ENCODE peak calls at places on chromosome 1, in nine cellular contexts. P is fibroblast of mammary gland; G is aorta; Y is astrocyte of the cerebellum; E is brain microvascular endothelial cell; L is GM23248; I is epithelial cell of esophagus; K is CD8-positive, alpha-beta T cell; W is fibroblast of pulmonary artery. C is an unnamed sample.

GRCh38 chr1:202411421-202411820 is 62.9 kb downstream of the PPP1R12B start:
- DNase-seq in P (peak; percentile 5), G (no peak), Y (no peak), E (no peak), L (peak; percentile 35), I (no peak), K (no peak), W (peak; percentile 17), C (no peak)

GRCh38 chr1:153679337-153680119 is 1.0 kb downstream of the NPR1 start:
- DNase-seq in P (no peak), G (peak; percentile 58), Y (no peak), E (no peak), L (peak; percentile 52), I (no peak), K (peak; percentile 28), W (peak; percentile 22), C (no peak)

GRCh38 chr1:90475623-90476022 is 241.5 kb downstream of the BARHL2 start:
- DNase-seq in P (no peak), G (no peak), Y (peak; percentile 6), E (no peak), L (peak; percentile 19), I (peak; percentile 4), K (no peak), W (no peak), C (no peak)

GRCh38 chr1:18630511-18631495 is at the start of gene PAX7:
- DNase-seq in P (no peak), G (no peak), Y (no peak), E (no peak), L (no peak), I (no peak), K (no peak), W (no peak), C (no peak)

GRCh38 chr1:209168204-209168603 is 415.3 kb upstream of the CAMK1G start:
- DNase-seq in P (peak; percentile 43), G (no peak), Y (peak; percentile 53), E (no peak), L (peak; percentile 22), I (peak; percentile 60), K (no peak), W (peak; percentile 9), C (no peak)

GRCh38 chr1:200969726-200970521 is 53.6 kb downstream of the KIF21B start:
- DNase-seq in P (no peak), G (no peak), Y (no peak), E (no peak), L (no peak), I (no peak), K (no peak), W (no peak), C (peak; percentile 15)

GRCh38 chr1:26161408-26162219 is 2.7 kb downstream of the FAM110D start:
- DNase-seq in P (peak; percentile 25), G (peak; percentile 65), Y (no peak), E (no peak), L (peak; percentile 75), I (peak; percentile 50), K (peak; percentile 41), W (peak; percentile 45), C (peak; percentile 38)

GRCh38 chr1:165053273-165053835 is 303.2 kb downstream of the LMX1A start:
- DNase-seq in P (no peak), G (no peak), Y (no peak), E (no peak), L (no peak), I (peak; percentile 37), K (no peak), W (no peak), C (no peak)

GRCh38 chr1:8411803-8412182 is 93.9 kb downstream of the SLC45A1 start:
- DNase-seq in P (peak; percentile 73), G (no peak), Y (no peak), E (no peak), L (no peak), I (no peak), K (no peak), W (no peak), C (no peak)

GRCh38 chr1:8409666-8410065 is 91.8 kb downstream of the SLC45A1 start:
- DNase-seq in P (no peak), G (no peak), Y (no peak), E (no peak), L (no peak), I (no peak), K (no peak), W (no peak), C (no peak)

GRCh38 chr1:8409107-8409506 is 91.2 kb downstream of the SLC45A1 start:
- DNase-seq in P (peak; percentile 81), G (no peak), Y (peak; percentile 53), E (peak; percentile 55), L (peak; percentile 79), I (peak; percentile 47), K (no peak), W (peak; percentile 78), C (no peak)

GRCh38 chr1:8410791-8411190 is 92.9 kb downstream of the SLC45A1 start:
- DNase-seq in P (no peak), G (no peak), Y (no peak), E (no peak), L (peak; percentile 32), I (no peak), K (no peak), W (peak; percentile 44), C (no peak)

DNA sequence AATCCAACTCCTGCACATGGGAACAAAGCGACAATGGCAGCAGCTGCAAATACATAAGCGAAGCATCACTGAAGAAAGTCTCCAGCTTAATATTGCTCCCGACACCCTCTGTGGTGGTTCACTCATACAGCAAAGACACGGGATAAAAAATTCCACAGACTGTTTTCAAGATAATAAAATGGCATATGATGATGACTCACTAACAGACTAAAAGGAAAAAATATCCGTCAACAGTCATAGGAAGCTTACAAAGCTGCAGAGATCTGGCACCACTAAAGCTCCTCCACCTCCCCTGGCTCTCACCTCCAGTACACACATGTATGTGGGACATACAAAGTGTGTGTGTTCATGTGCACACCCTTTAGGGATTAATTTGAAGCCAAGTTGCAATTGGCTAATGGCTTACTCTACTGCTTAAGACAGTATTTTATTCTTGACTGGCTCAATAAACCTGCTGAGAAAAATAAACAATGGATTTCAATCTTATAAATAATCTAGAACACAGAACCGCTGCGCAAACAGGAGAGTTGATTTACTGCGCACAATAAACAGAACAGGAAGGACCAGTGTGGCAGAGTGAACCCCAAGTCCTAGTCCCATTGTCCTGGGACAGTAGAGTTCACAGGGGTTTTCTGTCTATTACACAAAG is 94.4 kb downstream of the SLC45A1 start:
- DNase-seq in P (peak; percentile 94), G (no peak), Y (peak; percentile 73), E (peak; percentile 86), L (peak; percentile 94), I (peak; percentile 49), K (no peak), W (peak; percentile 93), C (no peak)
- H3K4me3 ChIP-seq in P (no peak overlapping the region), G (no peak overlapping the region), Y (no peak overlapping the region), E (no peak overlapping the region), L (peak overlapping the region; percentile 35), I (no peak overlapping the region), K (no peak overlapping the region), W (no peak overlapping the region), C (no peak overlapping the region)

DNA sequence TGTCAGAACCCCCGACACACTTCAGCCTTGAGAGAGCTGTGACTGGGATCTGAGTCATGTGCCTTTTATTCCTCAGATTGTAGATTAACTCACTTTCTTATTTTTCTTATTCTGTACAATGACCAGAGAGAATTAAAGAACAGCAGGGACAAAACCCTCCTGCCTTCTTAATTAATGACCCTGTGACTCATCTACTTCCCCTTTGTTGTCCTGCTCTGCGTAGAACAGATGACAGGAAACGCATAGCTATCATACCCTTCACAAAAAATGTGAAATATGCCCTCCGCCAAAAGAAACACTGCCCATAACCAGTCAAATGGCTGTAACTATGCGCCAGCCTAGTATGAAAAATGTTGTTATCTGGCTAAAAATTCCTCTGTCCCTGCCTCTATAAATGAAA is 9.1 kb upstream of the PADI2 start:
- DNase-seq in P (peak; percentile 86), G (no peak), Y (peak; percentile 91), E (peak; percentile 88), L (peak; percentile 91), I (peak; percentile 63), K (no peak), W (peak; percentile 96), C (no peak)
- H3K4me3 ChIP-seq in P (no peak overlapping the region), G (no peak overlapping the region), Y (no peak overlapping the region), E (no peak overlapping the region), L (no peak overlapping the region), I (no peak overlapping the region), K (no peak overlapping the region), W (peak overlapping the region; percentile 7), C (no peak overlapping the region)

GRCh38 chr1:6461237-6461530 is 4.8 kb downstream of the TNFRSF25 start:
- DNase-seq in P (no peak), G (no peak), Y (no peak), E (no peak), L (peak; percentile 22), I (no peak), K (no peak), W (no peak), C (no peak)

GRCh38 chr1:6460349-6461236 is 5.4 kb downstream of the TNFRSF25 start:
- DNase-seq in P (no peak), G (peak; percentile 58), Y (no peak), E (no peak), L (no peak), I (no peak), K (peak; percentile 93), W (peak; percentile 25), C (no peak)

GRCh38 chr1:6461538-6462411 is 4.2 kb downstream of the TNFRSF25 start:
- DNase-seq in P (no peak), G (no peak), Y (no peak), E (no peak), L (no peak), I (no peak), K (no peak), W (no peak), C (no peak)

GRCh38 chr1:6462412-6463119 is 3.4 kb downstream of the TNFRSF25 start:
- DNase-seq in P (no peak), G (no peak), Y (no peak), E (no peak), L (no peak), I (no peak), K (no peak), W (no peak), C (no peak)

DNA sequence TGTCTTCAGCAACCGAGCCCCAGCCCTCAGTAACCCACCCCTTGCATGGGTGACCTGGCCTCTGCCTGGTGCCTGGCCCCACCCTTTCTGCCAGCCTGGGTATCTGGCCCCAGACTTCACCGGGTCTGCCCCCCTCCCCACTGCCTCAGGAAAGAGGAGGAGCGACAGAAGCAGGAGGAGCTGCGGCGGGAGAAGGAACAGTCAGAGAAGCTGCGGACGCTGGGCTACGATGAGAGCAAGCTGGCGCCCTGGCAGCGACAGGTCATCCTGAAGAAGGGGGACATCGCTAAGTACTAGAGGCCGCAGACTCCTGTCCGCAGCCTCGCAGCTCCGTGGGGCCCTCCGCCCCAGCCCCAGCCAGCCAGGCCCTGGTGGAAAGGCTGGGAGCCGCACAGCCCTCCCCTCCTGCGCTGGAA is 6.1 kb downstream of the TNFRSF25 start:
- DNase-seq in P (no peak), G (no peak), Y (no peak), E (no peak), L (no peak), I (no peak), K (peak; percentile 65), W (no peak), C (no peak)
- H3K4me3 ChIP-seq in P (no peak overlapping the region), G (no peak overlapping the region), Y (no peak overlapping the region), E (no peak overlapping the region), L (no peak overlapping the region), I (no peak overlapping the region), K (peak overlapping the region; percentile 60), W (no peak overlapping the region), C (peak overlapping the region; percentile 22)

DNA sequence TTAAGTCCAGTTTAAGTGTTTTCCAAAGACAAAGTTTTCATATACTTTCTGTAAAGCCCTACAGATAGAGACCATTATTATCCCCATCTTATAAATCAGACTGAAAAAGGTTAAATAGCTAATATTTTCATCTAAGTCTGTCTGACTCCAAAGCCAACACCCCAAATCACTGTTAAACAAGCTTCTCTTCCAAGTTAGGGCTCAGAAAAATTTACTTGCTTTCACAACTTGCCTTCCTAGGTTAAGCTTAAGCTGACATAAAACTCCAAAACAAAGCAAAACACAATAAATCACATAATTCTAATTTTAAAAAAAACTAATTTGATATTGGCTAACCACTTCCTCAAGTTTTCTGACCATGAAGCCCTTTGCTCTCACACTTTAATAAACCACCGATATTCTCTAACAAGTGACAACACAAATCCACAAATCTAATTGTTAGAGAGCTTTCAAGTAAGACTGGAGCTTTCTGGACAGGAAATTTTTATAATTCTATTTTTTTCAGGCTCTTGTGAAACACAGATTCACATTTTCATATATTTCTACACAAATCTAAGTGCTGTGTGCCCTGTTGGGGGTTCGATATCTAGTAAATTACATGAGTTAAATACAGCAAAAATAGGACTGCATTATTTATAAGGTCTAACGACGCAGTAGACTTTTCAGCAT is 2.2 kb downstream of the GNG12 start:
- DNase-seq in P (no peak), G (no peak), Y (no peak), E (no peak), L (peak; percentile 33), I (no peak), K (no peak), W (peak; percentile 24), C (no peak)
- H3K4me3 ChIP-seq in P (peak overlapping the region; percentile 85), G (peak overlapping the region; percentile 93), Y (peak overlapping the region; percentile 63), E (peak overlapping the region; percentile 82), L (peak overlapping the region; percentile 89), I (peak overlapping the region; percentile 81), K (no peak overlapping the region), W (peak overlapping the region; percentile 86), C (no peak overlapping the region)